ENCODE peak calls at places on chromosomes 3 and 15, in four cellular contexts. E is hepatocyte; M is CD4-positive, CD25-positive, alpha-beta regulatory T cell; W is endothelial cell of umbilical vein. I is an unnamed sample.

GRCh38 chr3:46646700-46647099 is 34.4 kb downstream of the FAM240A start:
- DNase-seq in E (no peak), W (no peak), M (no peak), I (peak)

GRCh38 chr3:142279965-142280590 is 54.7 kb upstream of the GK5 start:
- DNase-seq in W (peak), M (peak), E (peak), I (peak)

GRCh38 chr3:39808467-39809180 is 785 bp upstream of the MYRIP start:
- DNase-seq in W (peak), M (no peak), E (peak), I (no peak)

GRCh38 chr15:47414207-47414606 is 303.1 kb upstream of the SEMA6D start:
- DNase-seq in W (no peak), E (no peak), M (no peak), I (no peak)

GRCh38 chr15:75721462-75721922 is 8.8 kb upstream of the CSPG4 start:
- DNase-seq in W (no peak), M (no peak), E (no peak), I (no peak)

GRCh38 chr3:4568831-4569230 is 75.7 kb downstream of the ITPR1 start:
- DNase-seq in M (no peak), E (no peak), W (no peak), I (no peak)

GRCh38 chr3:161163297-161163696 is 57.8 kb upstream of the NMD3 start:
- DNase-seq in W (peak), E (peak), M (no peak), I (peak)

GRCh38 chr3:63975705-63976104 is 47.6 kb downstream of the PSMD6 start:
- DNase-seq in W (peak), E (no peak), M (no peak), I (peak)

GRCh38 chr15:40894689-40895308 is 549 bp downstream of the VPS18 start:
- DNase-seq in W (peak), M (peak), E (peak), I (peak)

GRCh38 chr3:29757054-29757777 is 476.3 kb downstream of the RBMS3 start:
- DNase-seq in W (peak), M (no peak), E (peak), I (peak)

GRCh38 chr3:25281041-25281842 is 146.8 kb upstream of the RARB start:
- DNase-seq in W (no peak), M (no peak), E (no peak), I (no peak)

GRCh38 chr3:20225769-20226168 is 39.8 kb upstream of the SGO1 start:
- DNase-seq in M (peak), E (peak), W (peak), I (peak)

GRCh38 chr3:151200586-151200985 is 2.4 kb downstream of the GPR171 start:
- DNase-seq in M (peak), W (no peak), E (no peak), I (no peak)

GRCh38 chr3:74845086-74845485 is 230.6 kb upstream of the CNTN3 start:
- DNase-seq in E (no peak), W (no peak), M (no peak), I (peak)

GRCh38 chr15:34126522-34126921 is 24.6 kb downstream of the PGBD4 start:
- DNase-seq in M (no peak), E (no peak), W (no peak), I (no peak)

GRCh38 chr3:20096135-20096685 is 56.0 kb downstream of the KAT2B start:
- DNase-seq in M (no peak), W (peak), E (no peak), I (no peak)

GRCh38 chr15:51342249-51342999 is 969 bp downstream of the GLDN start:
- DNase-seq in M (no peak), W (no peak), E (no peak), I (no peak)

GRCh38 chr3:150236683-150237082 is 171.4 kb upstream of the TSC22D2 start:
- DNase-seq in W (no peak), E (no peak), M (no peak), I (no peak)

GRCh38 chr3:98962951-98963350 is 61.5 kb upstream of the DCBLD2 start:
- DNase-seq in M (no peak), W (no peak), E (no peak), I (peak)

GRCh38 chr3:58281069-58281468 is 25.0 kb upstream of the RPP14 start:
- DNase-seq in W (no peak), E (no peak), M (no peak), I (no peak)

GRCh38 chr3:29438580-29438979 is 157.7 kb downstream of the RBMS3 start:
- DNase-seq in W (no peak), E (no peak), M (no peak), I (no peak)

GRCh38 chr3:187519428-187519890 is 150.7 kb downstream of the SST start:
- DNase-seq in W (no peak), E (no peak), M (no peak), I (no peak)

GRCh38 chr15:33960160-33960559 is 8.1 kb upstream of the CHRM5 start:
- DNase-seq in W (no peak), E (no peak), M (no peak), I (no peak)

GRCh38 chr3:48404440-48405342 is 25.2 kb downstream of the PLXNB1 start:
- DNase-seq in W (no peak), E (no peak), M (no peak), I (no peak)

GRCh38 chr15:59166156-59166555 is 40.5 kb upstream of the LDHAL6B start:
- DNase-seq in M (no peak), E (no peak), W (no peak), I (no peak)

GRCh38 chr3:110773413-110773954 is 298.1 kb upstream of the NECTIN3 start:
- DNase-seq in W (no peak), E (peak), M (no peak), I (peak)

GRCh38 chr3:48738926-48739616 is 22.1 kb upstream of the IP6K2 start:
- DNase-seq in W (no peak), E (no peak), M (no peak), I (no peak)

GRCh38 chr3:80542476-80542875 is 774.7 kb upstream of the ROBO1 start:
- DNase-seq in E (no peak), W (no peak), M (no peak), I (no peak)

GRCh38 chr3:8629151-8630021 is 15.2 kb downstream of the SSUH2 start:
- DNase-seq in M (no peak), E (peak), W (peak), I (peak)

GRCh38 chr3:54188176-54188791 is 65.9 kb downstream of the CACNA2D3 start:
- DNase-seq in E (peak), M (peak), W (peak), I (peak)

GRCh38 chr15:66613743-66614142 is 47.9 kb upstream of the LCTL start:
- DNase-seq in E (no peak), W (peak), M (peak), I (no peak)

GRCh38 chr3:47266709-47267489 is 15.7 kb downstream of the KIF9 start:
- DNase-seq in W (peak), M (no peak), E (peak), I (peak)

GRCh38 chr3:11088066-11088465 is 66.2 kb upstream of the HRH1 start:
- DNase-seq in E (no peak), M (no peak), W (no peak), I (no peak)

GRCh38 chr15:78855746-78856145 is 16.9 kb upstream of the MORF4L1 start:
- DNase-seq in E (no peak), M (no peak), W (no peak), I (peak)

GRCh38 chr15:74242296-74242929 is 6.3 kb downstream of the CCDC33 start:
- DNase-seq in W (peak), E (peak), M (no peak), I (no peak)

GRCh38 chr15:74238984-74239645 is 3.0 kb downstream of the CCDC33 start:
- DNase-seq in W (no peak), E (no peak), M (no peak), I (no peak)

GRCh38 chr15:74240897-74241614 is 4.9 kb downstream of the CCDC33 start:
- DNase-seq in M (no peak), W (no peak), E (no peak), I (no peak)

GRCh38 chr15:74243431-74243830 is 7.3 kb downstream of the CCDC33 start:
- DNase-seq in W (no peak), M (no peak), E (no peak), I (no peak)

DNA sequence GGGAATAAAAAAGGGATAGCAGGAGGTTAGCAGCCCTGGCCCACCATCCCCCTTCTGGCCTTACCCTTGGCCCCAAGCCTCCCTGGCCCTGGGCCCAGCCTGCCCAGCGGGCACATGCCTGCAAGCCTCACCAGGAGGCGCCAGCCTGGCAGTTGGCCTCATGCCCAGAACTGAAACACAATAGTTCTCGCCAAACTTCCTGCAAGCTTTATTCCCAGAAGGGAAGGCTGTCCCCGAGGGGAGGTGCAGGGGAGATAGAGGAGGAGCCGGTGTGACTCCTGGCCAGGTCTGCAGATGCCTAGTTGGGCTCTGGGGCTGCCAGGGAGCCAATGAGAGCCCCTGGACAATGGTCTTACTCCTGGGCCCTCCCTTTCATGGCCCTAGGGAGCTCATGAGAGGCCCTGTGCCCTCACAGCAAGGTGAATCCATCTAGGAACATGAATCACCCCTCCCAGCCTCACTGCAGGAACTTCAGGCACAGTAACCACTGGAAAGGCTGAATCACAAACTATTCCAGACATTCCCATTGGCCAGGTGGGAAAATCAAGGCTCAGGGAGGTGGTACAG is 4.0 kb downstream of the CCDC33 start:
- DNase-seq in E (peak), M (no peak), W (peak), I (peak)
- H3K27ac ChIP-seq in E (no peak), M (no peak), W (peak), I (no peak)

DNA sequence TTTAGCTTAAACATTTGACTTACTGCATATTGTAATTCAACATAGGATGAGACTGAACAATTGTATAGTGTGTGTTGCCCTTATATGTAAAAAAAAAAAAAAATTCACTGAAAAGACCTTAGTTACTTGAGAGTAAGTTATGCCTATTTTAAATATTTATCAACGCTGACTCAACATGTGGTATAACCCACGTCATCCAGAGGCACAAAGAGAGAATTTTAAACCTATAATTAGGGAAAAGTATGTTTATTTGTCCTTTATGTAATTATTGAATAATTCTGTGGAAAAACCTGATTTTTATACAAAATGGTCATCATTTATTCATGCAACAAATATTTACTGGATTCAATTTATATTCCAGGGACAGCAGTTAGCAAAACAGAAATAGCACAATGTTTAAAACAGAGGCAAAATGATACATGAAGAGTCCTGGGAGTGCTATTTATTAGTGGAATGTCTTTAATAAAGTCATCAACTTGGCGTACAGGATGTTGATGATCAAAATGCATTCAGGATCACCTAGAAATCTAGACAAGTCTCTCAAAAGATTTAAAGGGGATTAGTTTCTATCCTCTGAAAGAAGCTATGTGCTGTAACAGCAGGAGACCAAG is 223.7 kb downstream of the PCCB start:
- DNase-seq in W (no peak), M (no peak), E (no peak), I (no peak)
- H3K27ac ChIP-seq in W (no peak), M (no peak), E (no peak), I (no peak)

GRCh38 chr3:124108446-124108845 is 116.5 kb upstream of the ROPN1 start:
- DNase-seq in E (no peak), W (no peak), M (no peak), I (no peak)
- H3K27ac ChIP-seq in E (no peak), W (no peak), M (no peak), I (no peak)

DNA sequence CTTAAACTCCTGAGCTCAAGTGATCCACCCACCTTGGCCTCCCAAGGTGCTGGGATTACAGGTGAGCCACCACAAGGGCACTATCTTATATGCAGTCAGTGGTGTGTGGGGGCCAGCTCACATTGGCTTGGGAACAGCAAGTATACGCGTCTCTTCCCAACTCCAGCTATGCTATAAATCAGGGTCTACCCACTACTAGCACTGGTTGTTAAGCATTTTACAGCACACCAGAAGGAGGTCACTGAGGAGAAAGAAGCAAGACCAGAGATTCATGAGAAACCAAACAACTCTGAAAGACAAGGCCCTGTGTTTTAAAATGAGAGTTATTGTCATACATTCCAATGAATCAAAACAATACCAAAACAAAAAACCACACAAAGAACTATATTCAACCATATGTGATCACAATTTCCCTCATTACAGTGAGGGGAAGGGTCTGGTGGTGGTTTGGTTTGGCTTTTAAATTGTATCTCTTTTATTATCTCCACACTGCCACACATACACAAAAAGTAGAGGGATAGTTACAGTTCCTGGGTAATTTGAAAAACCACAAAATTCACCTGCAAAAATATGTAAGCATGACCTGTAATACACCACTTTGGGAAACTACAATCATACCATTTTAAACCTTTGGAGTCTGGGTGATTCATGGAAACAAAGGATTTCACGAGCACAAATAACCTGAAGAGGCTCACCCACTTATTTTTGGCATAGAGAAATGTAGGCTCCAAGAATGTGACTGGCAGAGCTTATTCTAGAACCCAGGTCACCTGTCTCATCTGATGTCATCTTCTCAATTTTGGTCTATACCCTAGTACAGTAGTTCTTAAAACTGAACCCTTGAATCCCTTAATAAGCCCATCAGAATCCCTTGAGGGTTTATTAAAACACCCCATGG is 5.2 kb downstream of the MAGI1 start:
- DNase-seq in E (no peak), M (no peak), W (no peak), I (no peak)
- H3K27ac ChIP-seq in E (no peak), M (no peak), W (no peak), I (no peak)

GRCh38 chr15:31740203-31740602 is 290.1 kb upstream of the CHRNA7 start:
- DNase-seq in W (no peak), M (no peak), E (peak), I (no peak)
- H3K27ac ChIP-seq in W (no peak), M (no peak), E (no peak), I (no peak)

GRCh38 chr3:31981206-31982181 is at the start of the genes OSBPL10 and ZNF860:
- DNase-seq in E (peak), M (peak), W (peak), I (peak)

GRCh38 chr3:31979006-31979697 is 1.9 kb downstream of the OSBPL10 start:
- DNase-seq in E (no peak), M (peak), W (peak), I (no peak)

GRCh38 chr3:31977736-31978135 is 3.3 kb downstream of the OSBPL10 start:
- DNase-seq in E (no peak), M (no peak), W (no peak), I (no peak)

GRCh38 chr3:31978553-31978952 is 2.5 kb downstream of the OSBPL10 start:
- DNase-seq in M (no peak), E (no peak), W (no peak), I (peak)

GRCh38 chr3:31980530-31981205 is 394 bp downstream of the OSBPL10 start:
- DNase-seq in M (peak), W (peak), E (peak), I (no peak)
- H3K27ac ChIP-seq in M (no peak), W (peak), E (peak), I (peak)

GRCh38 chr3:27590437-27591320 is 106.5 kb upstream of the SLC4A7 start:
- DNase-seq in E (no peak), M (peak), W (peak), I (peak)
- H3K27ac ChIP-seq in E (peak), M (no peak), W (peak), I (no peak)

GRCh38 chr3:129994883-129995559 is 20.5 kb downstream of the TRH start:
- DNase-seq in E (no peak), W (no peak), M (no peak), I (peak)

GRCh38 chr3:129989391-129989790 is 14.9 kb downstream of the TRH start:
- DNase-seq in W (no peak), M (no peak), E (no peak), I (no peak)

GRCh38 chr3:129996073-129996472 is 21.6 kb downstream of the TRH start:
- DNase-seq in W (no peak), E (no peak), M (no peak), I (no peak)

GRCh38 chr3:129988429-129988828 is 13.9 kb downstream of the TRH start:
- DNase-seq in E (no peak), W (no peak), M (no peak), I (no peak)

GRCh38 chr3:129992781-129993180 is 18.3 kb downstream of the TRH start:
- DNase-seq in M (no peak), W (no peak), E (peak), I (no peak)
- H3K27ac ChIP-seq in M (no peak), W (no peak), E (no peak), I (no peak)

I was measured in foreskin keratinocyte.